ENCODE peak calls at places on chromosomes 13 and 19, in six cellular contexts. R, Q, A, W, O and G are unnamed samples.

GRCh38 chr19:29364224-29364726 is 151.3 kb upstream of the UQCRFS1 start:
- DNase-seq in O (no peak), R (no peak), W (peak; percentile 8), Q (no peak), A (no peak), G (no peak)

GRCh38 chr19:35973487-35973886 is 21.5 kb upstream of the SDHAF1 start:
- DNase-seq in O (no peak), R (no peak), W (no peak), A (no peak), Q (no peak), G (no peak)

GRCh38 chr13:50357136-50357535 is 341.9 kb downstream of the KCNRG start:
- DNase-seq in R (no peak), W (no peak), O (no peak), A (no peak), Q (no peak), G (no peak)

GRCh38 chr13:20525144-20525600 is 485 bp downstream of the CRYL1 start:
- DNase-seq in W (peak; percentile 54), O (peak; percentile 21), A (no peak), Q (no peak), R (no peak), G (no peak)

GRCh38 chr13:22061371-22061805 is 390.5 kb downstream of the FGF9 start:
- DNase-seq in R (no peak), Q (no peak), W (no peak), O (no peak), A (no peak), G (no peak)

GRCh38 chr19:14091885-14092462 is 1.4 kb upstream of the SAMD1 start:
- DNase-seq in W (peak; percentile 47), Q (no peak), A (no peak), R (no peak), O (no peak), G (no peak)

GRCh38 chr19:35557539-35558399 is 5.7 kb downstream of the ATP4A start:
- DNase-seq in O (no peak), A (peak; percentile 33), R (peak; percentile 25), W (peak; percentile 95), Q (peak; percentile 51), G (no peak)

GRCh38 chr19:49217382-49217781 is 59.8 kb downstream of the TRPM4 start:
- DNase-seq in O (no peak), Q (no peak), R (no peak), W (no peak), A (peak; percentile 72), G (no peak)

GRCh38 chr13:20128459-20128927 is 32.4 kb downstream of the GJA3 start:
- DNase-seq in O (peak; percentile 50), W (peak; percentile 51), R (no peak), Q (no peak), A (no peak), G (no peak)

GRCh38 chr19:49231804-49232203 is 74.2 kb downstream of the TRPM4 start:
- DNase-seq in W (no peak), R (no peak), Q (no peak), A (no peak), O (no peak), G (no peak)

GRCh38 chr19:11448410-11448809 is 13.0 kb downstream of the PRKCSH start:
- DNase-seq in W (no peak), R (no peak), Q (no peak), A (no peak), O (no peak), G (no peak)

GRCh38 chr13:51229141-51229540 is 6.9 kb downstream of the FAM124A start:
- DNase-seq in W (no peak), R (no peak), A (no peak), O (no peak), Q (no peak), G (no peak)

GRCh38 chr13:96816261-96816660 is 178.0 kb downstream of the OXGR1 start:
- DNase-seq in A (no peak), Q (no peak), R (no peak), O (no peak), W (no peak), G (no peak)

GRCh38 chr13:49248433-49249002 is 793 bp downstream of the CDADC1 start:
- DNase-seq in R (peak; percentile 27), O (peak; percentile 6), A (peak; percentile 29), W (peak; percentile 4), Q (no peak), G (no peak)

GRCh38 chr13:42814868-42815267 is 33.5 kb downstream of the FAM216B start:
- DNase-seq in O (peak; percentile 83), R (peak; percentile 89), W (no peak), A (peak; percentile 94), Q (no peak), G (peak; percentile 44)

GRCh38 chr13:60572003-60572792 is 175.2 kb downstream of the TDRD3 start:
- DNase-seq in Q (no peak), A (peak; percentile 85), R (peak; percentile 79), W (peak; percentile 20), O (peak; percentile 80), G (no peak)

GRCh38 chr13:80338781-80339577 is 1.9 kb downstream of the SPRY2 start:
- DNase-seq in W (peak; percentile 90), O (peak; percentile 56), R (peak; percentile 88), Q (no peak), A (peak; percentile 88), G (no peak)

GRCh38 chr19:51124729-51125128 is at the start of gene SIGLEC9:
- DNase-seq in A (no peak), W (no peak), R (no peak), O (no peak), Q (no peak), G (no peak)

GRCh38 chr19:16441661-16442071 is 30.1 kb downstream of the EPS15L1 start:
- DNase-seq in A (no peak), Q (no peak), O (peak; percentile 31), W (peak; percentile 77), R (no peak), G (no peak)

GRCh38 chr19:44855606-44856005 is 9.5 kb downstream of the NECTIN2 start:
- DNase-seq in A (no peak), Q (no peak), W (no peak), O (no peak), R (no peak), G (no peak)

GRCh38 chr19:48926909-48927308 is 6.6 kb upstream of the DHDH start:
- DNase-seq in Q (peak; percentile 75), A (peak; percentile 99), R (peak; percentile 99), O (peak; percentile 95), W (no peak), G (no peak)

DNA sequence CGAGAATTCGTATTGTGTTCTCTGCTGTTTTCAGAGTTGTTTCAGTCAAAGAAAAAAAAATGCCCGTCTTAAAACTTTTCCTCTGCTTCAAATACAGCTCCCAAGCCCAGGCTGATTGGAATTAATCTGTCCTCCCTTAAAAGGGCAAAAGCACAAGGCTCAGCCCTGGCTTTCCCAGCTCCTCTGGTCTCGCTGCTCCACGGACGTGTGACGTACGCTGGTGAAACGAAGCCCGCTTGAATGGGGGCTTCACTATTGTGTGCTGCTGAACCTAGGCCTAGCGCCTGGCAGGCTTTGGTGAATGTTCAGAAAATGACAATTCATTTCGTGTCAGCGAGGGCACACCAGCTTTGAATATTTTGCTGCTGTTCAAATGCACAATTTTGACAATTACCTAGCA is 654 bp upstream of the ZNF135 start:
- DNase-seq in A (no peak), W (peak; percentile 28), O (no peak), R (no peak), Q (no peak), G (no peak)
- H3K9ac ChIP-seq in A (no peak overlapping the region), W (no peak overlapping the region), O (no peak overlapping the region), R (no peak overlapping the region), Q (no peak overlapping the region), G (no peak overlapping the region)

GRCh38 chr19:2190848-2191455 is 27.2 kb downstream of the DOT1L start:
- DNase-seq in Q (no peak), A (no peak), O (no peak), R (no peak), W (no peak), G (no peak)
- H3K36me3 ChIP-seq in Q (peaks cover 55% of the 10 kb centered on the region), A (peaks cover 64% of the 10 kb centered on the region), O (peaks cover 2% of the 10 kb centered on the region), R (peaks cover 9% of the 10 kb centered on the region), W (no peaks in the 10 kb centered on the region), G (peaks cover 60% of the 10 kb centered on the region)

DNA sequence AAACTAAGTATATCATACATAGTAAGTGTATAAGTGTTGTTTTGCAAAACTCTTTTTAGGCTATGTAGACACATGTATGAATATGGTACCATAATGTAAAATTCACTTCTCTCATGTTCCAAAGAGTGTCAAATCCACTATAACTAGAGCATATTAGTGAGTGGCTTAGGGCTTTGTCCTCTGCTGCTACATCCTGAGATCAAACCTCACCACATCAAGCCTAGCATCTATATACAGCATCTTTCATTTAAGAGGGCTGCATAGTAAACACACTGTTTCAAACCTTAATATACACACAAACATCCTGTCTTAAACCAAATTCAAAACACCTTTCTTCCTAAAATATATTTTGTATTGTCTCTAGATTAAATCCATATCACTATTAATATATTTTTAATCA is 38.6 kb downstream of the ELF1 start:
- DNase-seq in A (no peak), R (no peak), Q (no peak), W (no peak), O (no peak), G (no peak)
- H3K27ac ChIP-seq in A (no peak overlapping the region), R (no peak overlapping the region), Q (no peak overlapping the region), W (no peak overlapping the region), O (no peak overlapping the region), G (peak overlapping the region; percentile 99)

GRCh38 chr19:38331728-38332127 is 3.9 kb upstream of the CATSPERG start:
- DNase-seq in W (no peak), R (no peak), A (no peak), Q (no peak), O (no peak), G (no peak)

GRCh38 chr19:38324431-38324830 is 4.8 kb downstream of the KCNK6 start:
- DNase-seq in O (no peak), R (no peak), Q (no peak), W (no peak), A (no peak), G (no peak)

GRCh38 chr19:38326591-38326990 is 6.9 kb downstream of the KCNK6 start:
- DNase-seq in A (no peak), Q (no peak), R (no peak), O (no peak), W (no peak), G (no peak)

GRCh38 chr19:38329651-38330050 is 6.0 kb upstream of the CATSPERG start:
- DNase-seq in Q (no peak), R (no peak), W (no peak), O (no peak), A (no peak), G (no peak)
- H3K9ac ChIP-seq in Q (no peak overlapping the region), R (no peak overlapping the region), W (no peak overlapping the region), O (no peak overlapping the region), A (no peak overlapping the region), G (no peak overlapping the region)

DNA sequence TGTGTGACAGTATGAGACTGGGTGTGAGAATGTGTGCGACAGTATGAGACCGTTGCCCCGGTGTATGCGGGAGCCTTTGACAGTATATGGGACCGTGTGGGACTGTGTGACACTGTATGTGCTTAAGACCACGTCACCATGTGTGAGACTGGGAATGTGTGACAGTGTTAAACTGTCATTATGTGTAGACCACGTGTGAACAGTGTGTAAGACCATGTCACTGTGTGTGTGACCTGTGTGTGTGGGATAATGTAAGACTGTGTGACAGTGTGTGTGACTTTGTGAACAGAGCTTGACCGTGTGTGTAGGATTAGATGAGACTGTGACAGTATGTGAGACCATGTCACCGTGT is 549 bp downstream of the ZNF583 start:
- DNase-seq in O (no peak), Q (no peak), R (no peak), W (no peak), A (no peak), G (no peak)
- H3K36me3 ChIP-seq in O (no peaks in the 10 kb centered on the region), Q (no peaks in the 10 kb centered on the region), R (peaks cover 26% of the 10 kb centered on the region), W (peaks cover 19% of the 10 kb centered on the region), A (peaks cover 12% of the 10 kb centered on the region), G (peaks cover 43% of the 10 kb centered on the region)